ENCODE peak calls at places on chromosomes 3 and 15, in seven cellular contexts. I is ovary, X is A549, Q is RWPE2, H is fibroblast of lung, O is IMR-90, B is right cardiac atrium. F is an unnamed sample.

GRCh38 chr3:94303897-94304296 is 241.0 kb downstream of the NSUN3 start:
- DNase-seq in I (no peak), X (no peak), Q (no peak), H (peak; percentile 61), O (peak; percentile 1), B (peak; percentile 23), F (peak; percentile 45)

GRCh38 chr3:152254031-152254430 is 14.7 kb upstream of the MBNL1 start:
- DNase-seq in I (no peak), X (no peak), Q (no peak), H (no peak), O (no peak), B (no peak), F (no peak)

GRCh38 chr3:184459355-184459754 is 79.5 kb downstream of the CHRD start:
- DNase-seq in I (no peak), X (no peak), Q (no peak), H (peak; percentile 81), O (peak; percentile 84), B (no peak), F (peak; percentile 69)

GRCh38 chr15:101035611-101036010 is 116.5 kb downstream of the LRRK1 start:
- DNase-seq in I (no peak), X (no peak), Q (no peak), H (no peak), O (no peak), B (no peak), F (no peak)

GRCh38 chr3:185319801-185320200 is 43.1 kb upstream of the MAP3K13 start:
- DNase-seq in I (no peak), X (no peak), Q (no peak), H (no peak), O (no peak), B (no peak), F (no peak)

GRCh38 chr3:183493296-183494045 is 62.0 kb downstream of the KLHL6 start:
- DNase-seq in I (no peak), X (no peak), Q (no peak), H (no peak), O (no peak), B (no peak), F (no peak)

GRCh38 chr3:71398157-71398836 is 185.2 kb downstream of the FOXP1 start:
- DNase-seq in I (no peak), X (no peak), Q (no peak), H (peak; percentile 32), O (no peak), B (no peak), F (peak; percentile 23)

GRCh38 chr3:195805181-195805580 is 6.5 kb downstream of the MUC4 start:
- DNase-seq in I (no peak), X (no peak), Q (no peak), H (no peak), O (no peak), B (no peak), F (no peak)

GRCh38 chr3:127556565-127556964 is 34.0 kb downstream of the TPRA1 start:
- DNase-seq in I (no peak), X (no peak), Q (no peak), H (no peak), O (no peak), B (no peak), F (no peak)

GRCh38 chr3:194905696-194906095 is 220.0 kb downstream of the FAM43A start:
- DNase-seq in I (no peak), X (no peak), Q (no peak), H (peak; percentile 79), O (peak; percentile 31), B (no peak), F (peak; percentile 76)

GRCh38 chr3:87719060-87719459 is 339.7 kb downstream of the CGGBP1 start:
- DNase-seq in I (no peak), X (no peak), Q (no peak), H (no peak), O (no peak), B (no peak), F (no peak)

GRCh38 chr3:39541917-39542329 is 74.4 kb downstream of the MOBP start:
- DNase-seq in I (no peak), X (peak; percentile 13), Q (no peak), H (peak; percentile 15), O (peak; percentile 8), B (no peak), F (peak; percentile 6)

GRCh38 chr3:46236294-46237054 is 5.8 kb upstream of the CCR3 start:
- DNase-seq in I (no peak), X (no peak), Q (no peak), H (no peak), O (no peak), B (no peak), F (no peak)

GRCh38 chr3:139988472-139988871 is 53.5 kb downstream of the CLSTN2 start:
- DNase-seq in I (no peak), X (no peak), Q (no peak), H (no peak), O (no peak), B (no peak), F (no peak)

GRCh38 chr3:20041197-20041780 is 1.0 kb downstream of the KAT2B start:
- DNase-seq in I (peak; percentile 78), X (peak; percentile 51), Q (peak; percentile 69), H (peak; percentile 71), O (peak; percentile 56), B (peak; percentile 92), F (peak; percentile 59)

GRCh38 chr15:72825831-72826230 is 42.3 kb upstream of the ADPGK start:
- DNase-seq in I (no peak), X (no peak), Q (peak; percentile 52), H (no peak), O (no peak), B (no peak), F (no peak)

GRCh38 chr3:63689285-63689684 is 36.8 kb downstream of the SNTN start:
- DNase-seq in I (no peak), X (no peak), Q (no peak), H (no peak), O (no peak), B (no peak), F (no peak)

GRCh38 chr3:142272200-142272891 is 47.0 kb upstream of the GK5 start:
- DNase-seq in I (no peak), X (no peak), Q (no peak), H (peak; percentile 56), O (peak; percentile 71), B (no peak), F (peak; percentile 47)

GRCh38 chr15:84702961-84703482 is 12.9 kb downstream of the SEC11A start:
- DNase-seq in I (peak; percentile 57), X (no peak), Q (no peak), H (peak; percentile 56), O (peak; percentile 55), B (peak; percentile 44), F (peak; percentile 39)

GRCh38 chr15:71337197-71337845 is 222.1 kb downstream of the THSD4 start:
- DNase-seq in I (no peak), X (no peak), Q (peak; percentile 89), H (peak; percentile 64), O (no peak), B (no peak), F (peak; percentile 53)

GRCh38 chr3:94269763-94270162 is 206.9 kb downstream of the NSUN3 start:
- DNase-seq in I (no peak), X (no peak), Q (no peak), H (peak; percentile 60), O (no peak), B (no peak), F (peak; percentile 39)

GRCh38 chr3:110495201-110495927 is 576.3 kb upstream of the NECTIN3 start:
- DNase-seq in I (no peak), X (peak; percentile 17), Q (no peak), H (no peak), O (no peak), B (no peak), F (no peak)

GRCh38 chr3:108234387-108234957 is 12.2 kb upstream of the IFT57 start:
- DNase-seq in I (no peak), X (no peak), Q (no peak), H (no peak), O (no peak), B (no peak), F (no peak)

GRCh38 chr3:45817788-45818523 is 21.6 kb upstream of the SLC6A20 start:
- DNase-seq in I (peak; percentile 23), X (peak; percentile 72), Q (peak; percentile 88), H (peak; percentile 99), O (peak; percentile 99), B (no peak), F (peak; percentile 98)

GRCh38 chr15:70339551-70340517 is 242.1 kb upstream of the TLE3 start:
- DNase-seq in I (no peak), X (no peak), Q (peak; percentile 42), H (peak; percentile 67), O (peak; percentile 22), B (no peak), F (peak; percentile 55)

DNA sequence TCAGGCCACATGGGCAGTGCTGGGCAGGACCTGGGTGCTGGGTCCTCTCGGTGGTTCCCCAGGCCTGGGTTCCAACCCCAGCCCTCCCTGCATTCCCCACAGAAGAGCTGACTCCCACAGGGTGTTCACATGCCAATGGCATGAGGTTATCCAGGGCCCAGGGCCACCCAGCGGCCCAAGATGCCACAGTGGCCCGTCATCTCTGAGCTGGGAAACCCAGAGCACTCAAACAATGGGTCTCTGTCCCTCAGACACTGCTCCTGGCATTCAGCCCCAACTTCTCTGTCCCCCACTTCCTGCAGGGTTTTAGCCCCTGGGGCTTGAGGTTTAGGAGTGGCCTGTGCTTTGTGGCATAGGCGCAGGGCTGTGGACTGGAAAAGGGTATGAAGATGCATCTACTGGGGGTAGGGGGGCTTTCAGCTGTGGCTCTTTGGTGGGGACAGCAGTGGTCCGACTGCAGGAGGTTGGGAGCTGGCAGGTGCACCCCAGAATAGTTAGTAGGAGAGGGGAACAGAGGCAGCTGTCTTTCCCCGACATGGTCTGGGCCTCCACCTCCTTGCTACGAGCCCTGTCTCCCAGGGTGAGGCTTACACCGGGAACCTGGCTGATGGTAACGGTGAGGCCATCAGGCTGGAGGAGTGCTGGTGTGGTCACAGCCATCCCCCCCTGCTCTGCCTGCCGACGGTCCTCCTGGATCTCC is 1.7 kb downstream of the CCDC9B start:
- DNase-seq in I (no peak), X (peak; percentile 73), Q (peak; percentile 95), H (peak; percentile 96), O (peak; percentile 93), B (peak; percentile 47), F (peak; percentile 91)
- H3K4me1 ChIP-seq in I (peaks cover 26% of the 10 kb centered on the region), X (peaks cover 46% of the 10 kb centered on the region), Q (peaks cover 53% of the 10 kb centered on the region), H (peaks cover 43% of the 10 kb centered on the region), O (peaks cover 40% of the 10 kb centered on the region), B (peaks cover 24% of the 10 kb centered on the region), F (peaks cover 73% of the 10 kb centered on the region)

GRCh38 chr3:52078781-52079560 is 22.6 kb upstream of the DUSP7 start:
- DNase-seq in I (peak; percentile 22), X (no peak), Q (no peak), H (no peak), O (no peak), B (peak; percentile 9), F (no peak)
- H3K4me1 ChIP-seq in I (peaks cover 11% of the 10 kb centered on the region), X (no peaks in the 10 kb centered on the region), Q (no peaks in the 10 kb centered on the region), H (no peaks in the 10 kb centered on the region), O (peaks cover 3% of the 10 kb centered on the region), B (peaks cover 1% of the 10 kb centered on the region), F (no peaks in the 10 kb centered on the region)

GRCh38 chr3:30614943-30615342 is 8.5 kb downstream of the TGFBR2 start:
- DNase-seq in I (no peak), X (no peak), Q (no peak), H (peak; percentile 68), O (no peak), B (no peak), F (peak; percentile 50)
- H3K4me1 ChIP-seq in I (peaks cover 4% of the 10 kb centered on the region), X (peaks cover 92% of the 10 kb centered on the region), Q (peaks cover 86% of the 10 kb centered on the region), H (peaks cover 12% of the 10 kb centered on the region), O (peaks cover 21% of the 10 kb centered on the region), B (peaks cover 24% of the 10 kb centered on the region), F (peaks cover 33% of the 10 kb centered on the region)

DNA sequence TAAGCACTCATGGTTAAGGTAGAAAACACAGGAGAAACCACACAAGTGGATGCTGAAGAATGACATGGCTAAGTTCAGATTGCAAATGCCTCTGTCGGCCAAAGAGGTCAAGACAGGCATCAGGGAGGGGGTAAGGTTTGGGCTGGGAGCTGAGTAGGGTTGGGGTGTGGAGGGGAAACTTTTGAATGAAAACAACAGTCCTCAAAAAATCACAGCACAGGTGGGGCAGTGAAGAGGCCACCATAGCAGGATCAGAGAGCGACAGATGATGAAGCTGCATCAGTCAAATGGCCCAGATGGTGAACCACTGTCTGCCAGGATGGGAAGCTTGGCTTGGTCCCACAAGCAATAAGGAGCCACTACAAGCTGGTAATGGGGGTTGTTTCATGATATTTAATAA is 74.9 kb downstream of the ADCY5 start:
- DNase-seq in I (no peak), X (no peak), Q (no peak), H (no peak), O (no peak), B (no peak), F (no peak)
- H3K4me1 ChIP-seq in I (peaks cover 30% of the 10 kb centered on the region), X (no peaks in the 10 kb centered on the region), Q (no peaks in the 10 kb centered on the region), H (no peaks in the 10 kb centered on the region), O (no peaks in the 10 kb centered on the region), B (peaks cover 22% of the 10 kb centered on the region), F (no peaks in the 10 kb centered on the region)

F was measured in astrocyte.